ENCODE peak calls at places on chromosomes 6 and 20, in ten cellular contexts. V is upper lobe of left lung; G is fibroblast of lung; Y is SW480; I is upper lobe of right lung; C is mucosa of descending colon; X is cardiac fibroblast; Q is amniotic stem cell; H is stimulated activated CD4-positive, alpha-beta T cell treated with anti-CD3 and anti-CD28 coated beads, Interleukin-1b, Interleukin-23, amount 100 ng/mL, for 1 hour; E is mesothelial cell of epicardium. K is an unnamed sample.

GRCh38 chr6:32153252-32153834 is 598 bp upstream of the PPT2 start:
- DNase-seq in V (peak), G (peak), Y (peak), I (peak), C (peak), X (no peak), Q (peak), H (no peak), E (peak), K (no peak)

GRCh38 chr6:43120938-43121913 is 45.1 kb downstream of the PTK7 start:
- DNase-seq in V (no peak), G (peak), Y (no peak), I (no peak), C (peak), X (peak), Q (peak), H (no peak), E (no peak), K (peak)

GRCh38 chr6:154500769-154501171 is 9.7 kb downstream of the CNKSR3 start:
- DNase-seq in V (no peak), G (no peak), Y (no peak), I (no peak), C (no peak), X (no peak), Q (no peak), H (no peak), E (no peak), K (peak)

GRCh38 chr20:29408034-29408695 is 1849.3 kb upstream of the DEFB115 start:
- DNase-seq in V (peak), G (no peak), Y (no peak), I (no peak), C (peak), X (no peak), Q (no peak), H (no peak), E (no peak), K (no peak)

GRCh38 chr6:62775427-62776022 is 435.7 kb upstream of the FKBP1C start:
- DNase-seq in V (no peak), G (no peak), Y (peak), I (no peak), C (no peak), X (no peak), Q (no peak), H (no peak), E (no peak), K (no peak)

GRCh38 chr6:100452998-100453397 is 11.7 kb downstream of the SIM1 start:
- DNase-seq in V (no peak), G (no peak), Y (no peak), I (no peak), C (no peak), X (no peak), Q (no peak), H (no peak), E (no peak), K (no peak)

GRCh38 chr6:13427838-13428527 is 59.4 kb downstream of the GFOD1 start:
- DNase-seq in V (peak), G (no peak), Y (no peak), I (no peak), C (peak), X (no peak), Q (no peak), H (peak), E (no peak), K (no peak)

GRCh38 chr6:33433560-33434191 is 13.8 kb downstream of the SYNGAP1 start:
- DNase-seq in V (no peak), G (peak), Y (no peak), I (no peak), C (no peak), X (peak), Q (no peak), H (no peak), E (no peak), K (no peak)

GRCh38 chr6:17585766-17586502 is 14.2 kb upstream of the FAM8A1 start:
- DNase-seq in V (no peak), G (no peak), Y (peak), I (no peak), C (no peak), X (no peak), Q (no peak), H (no peak), E (no peak), K (no peak)

GRCh38 chr6:157060440-157060949 is 262.8 kb downstream of the TMEM242 start:
- DNase-seq in V (no peak), G (no peak), Y (no peak), I (no peak), C (no peak), X (no peak), Q (no peak), H (no peak), E (no peak), K (no peak)

GRCh38 chr20:4949833-4950178 is 51.5 kb downstream of the SLC23A2 start:
- DNase-seq in V (no peak), G (peak), Y (peak), I (no peak), C (no peak), X (peak), Q (no peak), H (no peak), E (no peak), K (no peak)

GRCh38 chr6:44915111-44915510 is 413.0 kb upstream of the RUNX2 start:
- DNase-seq in V (no peak), G (no peak), Y (no peak), I (no peak), C (no peak), X (no peak), Q (no peak), H (no peak), E (no peak), K (no peak)

GRCh38 chr20:54668271-54669053 is 193.1 kb downstream of the DOK5 start:
- DNase-seq in V (peak), G (peak), Y (no peak), I (no peak), C (no peak), X (peak), Q (no peak), H (no peak), E (peak), K (no peak)

GRCh38 chr6:142756215-142756630 is 188.8 kb downstream of the HIVEP2 start:
- DNase-seq in V (no peak), G (peak), Y (peak), I (no peak), C (no peak), X (peak), Q (no peak), H (no peak), E (no peak), K (no peak)

GRCh38 chr6:143060806-143061596 is at the start of gene AIG1:
- DNase-seq in V (peak), G (no peak), Y (peak), I (no peak), C (peak), X (no peak), Q (peak), H (peak), E (peak), K (no peak)

GRCh38 chr20:17605131-17605660 is 35.3 kb downstream of the DSTN start:
- DNase-seq in V (no peak), G (no peak), Y (no peak), I (no peak), C (no peak), X (no peak), Q (no peak), H (no peak), E (no peak), K (no peak)

GRCh38 chr6:39926668-39927067 is 7.6 kb downstream of the MOCS1 start:
- DNase-seq in V (no peak), G (no peak), Y (no peak), I (no peak), C (no peak), X (no peak), Q (no peak), H (no peak), E (no peak), K (no peak)

GRCh38 chr6:167678102-167679101 is 148.3 kb upstream of the AFDN start:
- DNase-seq in V (peak), G (no peak), Y (no peak), I (peak), C (no peak), X (no peak), Q (no peak), H (no peak), E (peak), K (no peak)

GRCh38 chr6:4844108-4844507 is 67.9 kb downstream of the CDYL start:
- DNase-seq in V (no peak), G (no peak), Y (no peak), I (no peak), C (no peak), X (no peak), Q (no peak), H (no peak), E (no peak), K (no peak)

GRCh38 chr20:46894579-46894958 is at the start of gene EYA2:
- DNase-seq in V (peak), G (no peak), Y (peak), I (no peak), C (peak), X (no peak), Q (no peak), H (no peak), E (no peak), K (no peak)

GRCh38 chr6:131182991-131183425 is 47.7 kb downstream of the AKAP7 start:
- DNase-seq in V (no peak), G (peak), Y (peak), I (no peak), C (no peak), X (peak), Q (no peak), H (no peak), E (no peak), K (no peak)

GRCh38 chr6:45500924-45501816 is 123.4 kb upstream of the SUPT3H start:
- DNase-seq in V (no peak), G (no peak), Y (peak), I (no peak), C (no peak), X (no peak), Q (no peak), H (no peak), E (no peak), K (no peak)

GRCh38 chr6:166365806-166366205 is 16.9 kb downstream of the MPC1 start:
- DNase-seq in V (no peak), G (no peak), Y (no peak), I (no peak), C (no peak), X (no peak), Q (no peak), H (no peak), E (no peak), K (no peak)

GRCh38 chr6:125974214-125974866 is 12.0 kb upstream of the TRMT11 start:
- DNase-seq in V (no peak), G (peak), Y (peak), I (no peak), C (no peak), X (peak), Q (peak), H (no peak), E (no peak), K (no peak)

GRCh38 chr20:38180781-38181180 is 15.7 kb upstream of the TGM2 start:
- DNase-seq in V (no peak), G (no peak), Y (peak), I (no peak), C (no peak), X (no peak), Q (no peak), H (no peak), E (no peak), K (no peak)

GRCh38 chr6:107572886-107573285 is 83.0 kb downstream of the SOBP start:
- DNase-seq in V (no peak), G (no peak), Y (no peak), I (no peak), C (no peak), X (no peak), Q (no peak), H (no peak), E (no peak), K (no peak)

GRCh38 chr20:58642465-58642864 is 8.6 kb upstream of the STX16 start:
- DNase-seq in V (no peak), G (no peak), Y (no peak), I (no peak), C (no peak), X (no peak), Q (no peak), H (no peak), E (peak), K (no peak)

GRCh38 chr6:28224131-28225055 is 682 bp upstream of the ZSCAN9 start:
- DNase-seq in V (no peak), G (no peak), Y (no peak), I (no peak), C (no peak), X (no peak), Q (no peak), H (no peak), E (no peak), K (no peak)

GRCh38 chr20:19265646-19266374 is 53.4 kb downstream of the SLC24A3 start:
- DNase-seq in V (no peak), G (no peak), Y (peak), I (no peak), C (no peak), X (no peak), Q (no peak), H (no peak), E (no peak), K (no peak)

GRCh38 chr6:146850238-146850896 is 251.6 kb downstream of the ADGB start:
- DNase-seq in V (no peak), G (peak), Y (no peak), I (no peak), C (no peak), X (peak), Q (no peak), H (no peak), E (no peak), K (no peak)

K was measured in foreskin melanocyte.